ENCODE peak calls at places on chromosome 1, in five cellular contexts. A, N, P, J and Z are unnamed samples.

GRCh38 chr1:43947890-43948437 is 1.2 kb downstream of the IPO13 start:
- DNase-seq in A (no peak), N (no peak), P (no peak), J (no peak), Z (no peak)

GRCh38 chr1:26555550-26555981 is 26.0 kb downstream of the RPS6KA1 start:
- DNase-seq in A (no peak), N (peak), P (no peak), J (no peak), Z (no peak)

GRCh38 chr1:47664356-47664755 is 226.5 kb downstream of the FOXD2 start:
- DNase-seq in A (no peak), N (no peak), P (no peak), J (no peak), Z (no peak)

GRCh38 chr1:152786077-152786476 is at the start of gene LCE1E:
- DNase-seq in A (no peak), N (no peak), P (no peak), J (no peak), Z (no peak)

GRCh38 chr1:228350831-228351781 is 55.5 kb downstream of the TRIM11 start:
- DNase-seq in A (no peak), N (no peak), P (no peak), J (no peak), Z (no peak)

GRCh38 chr1:203126151-203126865 is 1.2 kb upstream of the ADORA1 start:
- DNase-seq in A (peak), N (peak), P (no peak), J (peak), Z (no peak)

GRCh38 chr1:244212792-244213475 is 161.9 kb downstream of the ZBTB18 start:
- DNase-seq in A (no peak), N (no peak), P (no peak), J (peak), Z (no peak)

GRCh38 chr1:78743626-78744025 is 94.0 kb downstream of the IFI44 start:
- DNase-seq in A (no peak), N (peak), P (no peak), J (peak), Z (no peak)

GRCh38 chr1:45026446-45026845 is 14.4 kb downstream of the UROD start:
- DNase-seq in A (no peak), N (no peak), P (no peak), J (peak), Z (no peak)

GRCh38 chr1:30668026-30668425 is 55.4 kb downstream of the MATN1 start:
- DNase-seq in A (no peak), N (no peak), P (no peak), J (peak), Z (no peak)

GRCh38 chr1:64019818-64020217 is 183.6 kb upstream of the UBE2U start:
- DNase-seq in A (peak), N (peak), P (no peak), J (peak), Z (no peak)

GRCh38 chr1:1203561-1204424 is 2.6 kb downstream of the TNFRSF18 start:
- DNase-seq in A (no peak), N (no peak), P (no peak), J (no peak), Z (no peak)

GRCh38 chr1:151492120-151492519 is 19.1 kb upstream of the CGN start:
- DNase-seq in A (no peak), N (no peak), P (no peak), J (no peak), Z (no peak)